ENCODE peak calls at places on chromosomes 5 and 9, in five cellular contexts. One of them, this sample, is unnamed.

GRCh38 chr9:124267271-124267807 is 9.6 kb downstream of the NEK6 start:
- DNase-seq in tibial artery: peak
- DNase-seq in Right ventricle myocardium superior: no peak
- DNase-seq in non-pigmented ciliary epithelial cell: no peak
- DNase-seq in epithelial cell of esophagus: peak
- DNase-seq in this sample: peak

GRCh38 chr5:120614512-120614911 is 150.4 kb downstream of the PRR16 start:
- DNase-seq in tibial artery: no peak
- DNase-seq in Right ventricle myocardium superior: no peak
- DNase-seq in non-pigmented ciliary epithelial cell: peak
- DNase-seq in epithelial cell of esophagus: peak
- DNase-seq in this sample: peak

GRCh38 chr9:92648447-92649406 is 21.2 kb downstream of the IPPK start:
- DNase-seq in tibial artery: peak
- DNase-seq in Right ventricle myocardium superior: no peak
- DNase-seq in non-pigmented ciliary epithelial cell: no peak
- DNase-seq in epithelial cell of esophagus: no peak
- DNase-seq in this sample: no peak

GRCh38 chr5:154793599-154794524 is 38.7 kb downstream of the LARP1 start:
- DNase-seq in tibial artery: peak
- DNase-seq in Right ventricle myocardium superior: no peak
- DNase-seq in non-pigmented ciliary epithelial cell: no peak
- DNase-seq in epithelial cell of esophagus: no peak
- DNase-seq in this sample: no peak

GRCh38 chr9:122228906-122229837 is at the start of gene LHX6:
- DNase-seq in tibial artery: no peak
- DNase-seq in Right ventricle myocardium superior: no peak
- DNase-seq in non-pigmented ciliary epithelial cell: no peak
- DNase-seq in epithelial cell of esophagus: peak
- DNase-seq in this sample: no peak

GRCh38 chr5:117107859-117108258 is 533.2 kb upstream of the SEMA6A start:
- DNase-seq in tibial artery: no peak
- DNase-seq in Right ventricle myocardium superior: no peak
- DNase-seq in non-pigmented ciliary epithelial cell: no peak
- DNase-seq in epithelial cell of esophagus: no peak
- DNase-seq in this sample: no peak

GRCh38 chr5:40405230-40405629 is 274.5 kb upstream of the PTGER4 start:
- DNase-seq in tibial artery: no peak
- DNase-seq in Right ventricle myocardium superior: no peak
- DNase-seq in non-pigmented ciliary epithelial cell: no peak
- DNase-seq in epithelial cell of esophagus: peak
- DNase-seq in this sample: no peak

GRCh38 chr9:95980262-95981125 is 105.0 kb downstream of the ERCC6L2 start:
- DNase-seq in tibial artery: no peak
- DNase-seq in Right ventricle myocardium superior: no peak
- DNase-seq in non-pigmented ciliary epithelial cell: no peak
- DNase-seq in epithelial cell of esophagus: peak
- DNase-seq in this sample: no peak

GRCh38 chr5:39394946-39395345 is 29.8 kb downstream of the DAB2 start:
- DNase-seq in tibial artery: no peak
- DNase-seq in Right ventricle myocardium superior: no peak
- DNase-seq in non-pigmented ciliary epithelial cell: peak
- DNase-seq in epithelial cell of esophagus: peak
- DNase-seq in this sample: no peak

GRCh38 chr5:37721447-37721871 is 118.4 kb downstream of the GDNF start:
- DNase-seq in tibial artery: no peak
- DNase-seq in Right ventricle myocardium superior: no peak
- DNase-seq in non-pigmented ciliary epithelial cell: no peak
- DNase-seq in epithelial cell of esophagus: no peak
- DNase-seq in this sample: no peak

GRCh38 chr5:66671305-66671704 is 75.1 kb downstream of the MAST4 start:
- DNase-seq in tibial artery: no peak
- DNase-seq in Right ventricle myocardium superior: no peak
- DNase-seq in non-pigmented ciliary epithelial cell: no peak
- DNase-seq in epithelial cell of esophagus: no peak
- DNase-seq in this sample: no peak

GRCh38 chr9:89870207-89870606 is 265.4 kb downstream of the GADD45G start:
- DNase-seq in tibial artery: no peak
- DNase-seq in Right ventricle myocardium superior: no peak
- DNase-seq in non-pigmented ciliary epithelial cell: no peak
- DNase-seq in epithelial cell of esophagus: no peak
- DNase-seq in this sample: no peak

GRCh38 chr5:150175536-150175935 is 9.0 kb downstream of the CDX1 start:
- DNase-seq in tibial artery: no peak
- DNase-seq in Right ventricle myocardium superior: no peak
- DNase-seq in non-pigmented ciliary epithelial cell: no peak
- DNase-seq in epithelial cell of esophagus: peak
- DNase-seq in this sample: no peak

GRCh38 chr5:171562822-171563221 is 143.4 kb downstream of the FGF18 start:
- DNase-seq in tibial artery: no peak
- DNase-seq in Right ventricle myocardium superior: no peak
- DNase-seq in non-pigmented ciliary epithelial cell: no peak
- DNase-seq in epithelial cell of esophagus: no peak
- DNase-seq in this sample: no peak

GRCh38 chr5:33997331-33997983 is 10.4 kb downstream of the AMACR start:
- DNase-seq in tibial artery: peak
- DNase-seq in Right ventricle myocardium superior: peak
- DNase-seq in non-pigmented ciliary epithelial cell: no peak
- DNase-seq in epithelial cell of esophagus: peak
- DNase-seq in this sample: no peak

GRCh38 chr5:152689275-152689711 is 284.2 kb upstream of the NMUR2 start:
- DNase-seq in tibial artery: no peak
- DNase-seq in Right ventricle myocardium superior: no peak
- DNase-seq in non-pigmented ciliary epithelial cell: no peak
- DNase-seq in epithelial cell of esophagus: peak
- DNase-seq in this sample: peak

GRCh38 chr5:74161171-74161570 is 479.4 kb downstream of the ENC1 start:
- DNase-seq in tibial artery: no peak
- DNase-seq in Right ventricle myocardium superior: no peak
- DNase-seq in non-pigmented ciliary epithelial cell: no peak
- DNase-seq in epithelial cell of esophagus: no peak
- DNase-seq in this sample: no peak

GRCh38 chr5:137453476-137454080 is 45.5 kb downstream of the SPOCK1 start:
- DNase-seq in tibial artery: no peak
- DNase-seq in Right ventricle myocardium superior: no peak
- DNase-seq in non-pigmented ciliary epithelial cell: no peak
- DNase-seq in epithelial cell of esophagus: peak
- DNase-seq in this sample: peak

GRCh38 chr5:124626053-124626452 is 120.4 kb downstream of the ZNF608 start:
- DNase-seq in tibial artery: no peak
- DNase-seq in Right ventricle myocardium superior: no peak
- DNase-seq in non-pigmented ciliary epithelial cell: no peak
- DNase-seq in epithelial cell of esophagus: no peak
- DNase-seq in this sample: no peak

GRCh38 chr5:161544350-161544765 is 2.2 kb downstream of the GABRB2 start:
- DNase-seq in tibial artery: no peak
- DNase-seq in Right ventricle myocardium superior: peak
- DNase-seq in non-pigmented ciliary epithelial cell: peak
- DNase-seq in epithelial cell of esophagus: peak
- DNase-seq in this sample: no peak

GRCh38 chr9:135282001-135282731 is 194.7 kb downstream of the OLFM1 start:
- DNase-seq in tibial artery: no peak
- DNase-seq in Right ventricle myocardium superior: peak
- DNase-seq in non-pigmented ciliary epithelial cell: no peak
- DNase-seq in epithelial cell of esophagus: peak
- DNase-seq in this sample: no peak

GRCh38 chr9:129352157-129352870 is 174.3 kb upstream of the IER5L start:
- DNase-seq in tibial artery: no peak
- DNase-seq in Right ventricle myocardium superior: no peak
- DNase-seq in non-pigmented ciliary epithelial cell: no peak
- DNase-seq in epithelial cell of esophagus: no peak
- DNase-seq in this sample: no peak

GRCh38 chr9:3525088-3525835 is 539 bp downstream of the RFX3 start:
- DNase-seq in tibial artery: no peak
- DNase-seq in Right ventricle myocardium superior: peak
- DNase-seq in non-pigmented ciliary epithelial cell: no peak
- DNase-seq in epithelial cell of esophagus: no peak
- DNase-seq in this sample: no peak

GRCh38 chr9:114911167-114911821 is 19.1 kb downstream of the TNFSF8 start:
- DNase-seq in tibial artery: no peak
- DNase-seq in Right ventricle myocardium superior: no peak
- DNase-seq in non-pigmented ciliary epithelial cell: no peak
- DNase-seq in epithelial cell of esophagus: peak
- DNase-seq in this sample: no peak

GRCh38 chr9:96047741-96048115 is 172.2 kb downstream of the ERCC6L2 start:
- DNase-seq in tibial artery: no peak
- DNase-seq in Right ventricle myocardium superior: no peak
- DNase-seq in non-pigmented ciliary epithelial cell: no peak
- DNase-seq in epithelial cell of esophagus: no peak
- DNase-seq in this sample: no peak

GRCh38 chr5:142317673-142318261 is 7.1 kb downstream of the SPRY4 start:
- DNase-seq in tibial artery: no peak
- DNase-seq in Right ventricle myocardium superior: no peak
- DNase-seq in non-pigmented ciliary epithelial cell: no peak
- DNase-seq in epithelial cell of esophagus: no peak
- DNase-seq in this sample: no peak

GRCh38 chr9:126474201-126474765 is 139.4 kb upstream of the LMX1B start:
- DNase-seq in tibial artery: no peak
- DNase-seq in Right ventricle myocardium superior: no peak
- DNase-seq in non-pigmented ciliary epithelial cell: peak
- DNase-seq in epithelial cell of esophagus: peak
- DNase-seq in this sample: no peak

This sample was measured in kidney epithelial cell.